ENCODE peak calls at places on chromosome 14, in nine cellular contexts. One of them, this sample, is unnamed. For H3K4me1, the result is how much of the 10 kb centered on the place peaks cover.

GRCh38 chr14:87343641-87344040 is 649.3 kb downstream of the GALC start:
- DNase-seq in HCT116: no peak
- DNase-seq in GM23248: no peak
- DNase-seq in PC-3: no peak
- DNase-seq in psoas muscle: no peak
- DNase-seq in suprapubic skin: no peak
- DNase-seq in BE2C: no peak
- DNase-seq in esophagus squamous epithelium: no peak
- DNase-seq in ovary: no peak
- DNase-seq in this sample: no peak

GRCh38 chr14:21455592-21455911 is 371 bp downstream of the CHD8 start:
- DNase-seq in HCT116: no peak
- DNase-seq in GM23248: peak
- DNase-seq in PC-3: peak
- DNase-seq in psoas muscle: no peak
- DNase-seq in suprapubic skin: no peak
- DNase-seq in BE2C: no peak
- DNase-seq in esophagus squamous epithelium: no peak
- DNase-seq in ovary: no peak
- DNase-seq in this sample: no peak

GRCh38 chr14:64857979-64858740 is 21.5 kb downstream of the SPTB start:
- DNase-seq in HCT116: no peak
- DNase-seq in GM23248: no peak
- DNase-seq in PC-3: no peak
- DNase-seq in psoas muscle: no peak
- DNase-seq in suprapubic skin: no peak
- DNase-seq in BE2C: no peak
- DNase-seq in esophagus squamous epithelium: no peak
- DNase-seq in ovary: no peak
- DNase-seq in this sample: no peak

GRCh38 chr14:54090274-54090673 is 133.6 kb upstream of the BMP4 start:
- DNase-seq in HCT116: no peak
- DNase-seq in GM23248: no peak
- DNase-seq in PC-3: no peak
- DNase-seq in psoas muscle: no peak
- DNase-seq in suprapubic skin: no peak
- DNase-seq in BE2C: no peak
- DNase-seq in esophagus squamous epithelium: no peak
- DNase-seq in ovary: no peak
- DNase-seq in this sample: no peak

GRCh38 chr14:35351897-35352273 is 52.7 kb downstream of the NFKBIA start:
- DNase-seq in HCT116: no peak
- DNase-seq in GM23248: no peak
- DNase-seq in PC-3: no peak
- DNase-seq in psoas muscle: no peak
- DNase-seq in suprapubic skin: no peak
- DNase-seq in BE2C: no peak
- DNase-seq in esophagus squamous epithelium: no peak
- DNase-seq in ovary: no peak
- DNase-seq in this sample: no peak

GRCh38 chr14:50961606-50962259 is 17.4 kb upstream of the PYGL start:
- DNase-seq in HCT116: no peak
- DNase-seq in GM23248: peak
- DNase-seq in PC-3: peak
- DNase-seq in psoas muscle: no peak
- DNase-seq in suprapubic skin: no peak
- DNase-seq in BE2C: no peak
- DNase-seq in esophagus squamous epithelium: no peak
- DNase-seq in ovary: no peak
- DNase-seq in this sample: no peak

GRCh38 chr14:33532581-33532980 is 418.3 kb downstream of the EGLN3 start:
- DNase-seq in HCT116: no peak
- DNase-seq in GM23248: no peak
- DNase-seq in PC-3: no peak
- DNase-seq in psoas muscle: no peak
- DNase-seq in suprapubic skin: no peak
- DNase-seq in BE2C: no peak
- DNase-seq in esophagus squamous epithelium: no peak
- DNase-seq in ovary: no peak
- DNase-seq in this sample: no peak

GRCh38 chr14:73059326-73059725 is 992 bp downstream of the RBM25 start:
- DNase-seq in HCT116: no peak
- DNase-seq in GM23248: peak
- DNase-seq in PC-3: no peak
- DNase-seq in psoas muscle: no peak
- DNase-seq in suprapubic skin: no peak
- DNase-seq in BE2C: no peak
- DNase-seq in esophagus squamous epithelium: no peak
- DNase-seq in ovary: no peak
- DNase-seq in this sample: no peak

GRCh38 chr14:33114331-33114730 is 175.7 kb downstream of the NPAS3 start:
- DNase-seq in HCT116: no peak
- DNase-seq in GM23248: peak
- DNase-seq in PC-3: no peak
- DNase-seq in psoas muscle: no peak
- DNase-seq in suprapubic skin: no peak
- DNase-seq in BE2C: no peak
- DNase-seq in esophagus squamous epithelium: no peak
- DNase-seq in ovary: no peak
- DNase-seq in this sample: no peak

GRCh38 chr14:25953532-25954144 is 644.2 kb downstream of the NOVA1 start:
- DNase-seq in HCT116: no peak
- DNase-seq in GM23248: peak
- DNase-seq in PC-3: peak
- DNase-seq in psoas muscle: peak
- DNase-seq in suprapubic skin: no peak
- DNase-seq in BE2C: no peak
- DNase-seq in esophagus squamous epithelium: peak
- DNase-seq in ovary: peak
- DNase-seq in this sample: no peak

GRCh38 chr14:105005929-105006830 is 14.7 kb downstream of the CDCA4 start:
- DNase-seq in HCT116: no peak
- DNase-seq in GM23248: no peak
- DNase-seq in PC-3: no peak
- DNase-seq in psoas muscle: no peak
- DNase-seq in suprapubic skin: no peak
- DNase-seq in BE2C: no peak
- DNase-seq in esophagus squamous epithelium: no peak
- DNase-seq in ovary: no peak
- DNase-seq in this sample: no peak

GRCh38 chr14:61516957-61517356 is 178.4 kb upstream of the HIF1A start:
- DNase-seq in HCT116: no peak
- DNase-seq in GM23248: peak
- DNase-seq in PC-3: peak
- DNase-seq in psoas muscle: no peak
- DNase-seq in suprapubic skin: no peak
- DNase-seq in BE2C: no peak
- DNase-seq in esophagus squamous epithelium: no peak
- DNase-seq in ovary: no peak
- DNase-seq in this sample: no peak
- H3K4me1 ChIP-seq in HCT116: under half
- H3K4me1 ChIP-seq in GM23248: under half
- H3K4me1 ChIP-seq in PC-3: half or more
- H3K4me1 ChIP-seq in psoas muscle: under half
- H3K4me1 ChIP-seq in suprapubic skin: half or more
- H3K4me1 ChIP-seq in BE2C: under half
- H3K4me1 ChIP-seq in esophagus squamous epithelium: under half
- H3K4me1 ChIP-seq in ovary: under half
- H3K4me1 ChIP-seq in this sample: under half

GRCh38 chr14:99599440-99599839 is 4.6 kb downstream of the CCDC85C start:
- DNase-seq in HCT116: no peak
- DNase-seq in GM23248: no peak
- DNase-seq in PC-3: no peak
- DNase-seq in psoas muscle: no peak
- DNase-seq in suprapubic skin: no peak
- DNase-seq in BE2C: no peak
- DNase-seq in esophagus squamous epithelium: no peak
- DNase-seq in ovary: no peak
- DNase-seq in this sample: no peak

GRCh38 chr14:99596071-99596627 is 7.9 kb downstream of the CCDC85C start:
- DNase-seq in HCT116: no peak
- DNase-seq in GM23248: no peak
- DNase-seq in PC-3: peak
- DNase-seq in psoas muscle: no peak
- DNase-seq in suprapubic skin: no peak
- DNase-seq in BE2C: peak
- DNase-seq in esophagus squamous epithelium: no peak
- DNase-seq in ovary: no peak
- DNase-seq in this sample: no peak

GRCh38 chr14:99598774-99599173 is 5.2 kb downstream of the CCDC85C start:
- DNase-seq in HCT116: no peak
- DNase-seq in GM23248: no peak
- DNase-seq in PC-3: no peak
- DNase-seq in psoas muscle: no peak
- DNase-seq in suprapubic skin: no peak
- DNase-seq in BE2C: no peak
- DNase-seq in esophagus squamous epithelium: no peak
- DNase-seq in ovary: no peak
- DNase-seq in this sample: no peak

GRCh38 chr14:99596772-99597171 is 7.2 kb downstream of the CCDC85C start:
- DNase-seq in HCT116: no peak
- DNase-seq in GM23248: no peak
- DNase-seq in PC-3: no peak
- DNase-seq in psoas muscle: no peak
- DNase-seq in suprapubic skin: no peak
- DNase-seq in BE2C: no peak
- DNase-seq in esophagus squamous epithelium: no peak
- DNase-seq in ovary: no peak
- DNase-seq in this sample: no peak

GRCh38 chr14:99597911-99598600 is 6.0 kb downstream of the CCDC85C start:
- DNase-seq in HCT116: no peak
- DNase-seq in GM23248: no peak
- DNase-seq in PC-3: no peak
- DNase-seq in psoas muscle: no peak
- DNase-seq in suprapubic skin: no peak
- DNase-seq in BE2C: no peak
- DNase-seq in esophagus squamous epithelium: no peak
- DNase-seq in ovary: no peak
- DNase-seq in this sample: no peak
- H3K4me1 ChIP-seq in HCT116: under half
- H3K4me1 ChIP-seq in GM23248: under half
- H3K4me1 ChIP-seq in PC-3: under half
- H3K4me1 ChIP-seq in psoas muscle: under half
- H3K4me1 ChIP-seq in suprapubic skin: half or more
- H3K4me1 ChIP-seq in BE2C: half or more
- H3K4me1 ChIP-seq in esophagus squamous epithelium: under half
- H3K4me1 ChIP-seq in ovary: under half
- H3K4me1 ChIP-seq in this sample: under half

GRCh38 chr14:75452900-75453816 is 25.3 kb downstream of the JDP2 start:
- DNase-seq in HCT116: no peak
- DNase-seq in GM23248: peak
- DNase-seq in PC-3: peak
- DNase-seq in psoas muscle: peak
- DNase-seq in suprapubic skin: no peak
- DNase-seq in BE2C: no peak
- DNase-seq in esophagus squamous epithelium: no peak
- DNase-seq in ovary: peak
- DNase-seq in this sample: no peak

GRCh38 chr14:75454963-75455546 is 27.2 kb downstream of the JDP2 start:
- DNase-seq in HCT116: no peak
- DNase-seq in GM23248: peak
- DNase-seq in PC-3: peak
- DNase-seq in psoas muscle: peak
- DNase-seq in suprapubic skin: no peak
- DNase-seq in BE2C: peak
- DNase-seq in esophagus squamous epithelium: no peak
- DNase-seq in ovary: peak
- DNase-seq in this sample: peak

GRCh38 chr14:75452324-75452723 is 24.5 kb downstream of the JDP2 start:
- DNase-seq in HCT116: no peak
- DNase-seq in GM23248: no peak
- DNase-seq in PC-3: no peak
- DNase-seq in psoas muscle: no peak
- DNase-seq in suprapubic skin: no peak
- DNase-seq in BE2C: no peak
- DNase-seq in esophagus squamous epithelium: no peak
- DNase-seq in ovary: no peak
- DNase-seq in this sample: no peak

GRCh38 chr14:75456069-75457023 is 28.5 kb downstream of the JDP2 start:
- DNase-seq in HCT116: no peak
- DNase-seq in GM23248: no peak
- DNase-seq in PC-3: no peak
- DNase-seq in psoas muscle: no peak
- DNase-seq in suprapubic skin: no peak
- DNase-seq in BE2C: no peak
- DNase-seq in esophagus squamous epithelium: no peak
- DNase-seq in ovary: no peak
- DNase-seq in this sample: no peak

GRCh38 chr14:75453817-75454434 is 26.1 kb downstream of the JDP2 start:
- DNase-seq in HCT116: no peak
- DNase-seq in GM23248: no peak
- DNase-seq in PC-3: no peak
- DNase-seq in psoas muscle: no peak
- DNase-seq in suprapubic skin: no peak
- DNase-seq in BE2C: no peak
- DNase-seq in esophagus squamous epithelium: no peak
- DNase-seq in ovary: no peak
- DNase-seq in this sample: no peak
- H3K4me1 ChIP-seq in HCT116: under half
- H3K4me1 ChIP-seq in GM23248: half or more
- H3K4me1 ChIP-seq in PC-3: under half
- H3K4me1 ChIP-seq in psoas muscle: half or more
- H3K4me1 ChIP-seq in suprapubic skin: half or more
- H3K4me1 ChIP-seq in BE2C: under half
- H3K4me1 ChIP-seq in esophagus squamous epithelium: half or more
- H3K4me1 ChIP-seq in ovary: under half
- H3K4me1 ChIP-seq in this sample: under half

GRCh38 chr14:58793096-58793740 is 155.5 kb downstream of the DACT1 start:
- DNase-seq in HCT116: no peak
- DNase-seq in GM23248: no peak
- DNase-seq in PC-3: peak
- DNase-seq in psoas muscle: no peak
- DNase-seq in suprapubic skin: no peak
- DNase-seq in BE2C: no peak
- DNase-seq in esophagus squamous epithelium: no peak
- DNase-seq in ovary: no peak
- DNase-seq in this sample: no peak
- H3K4me1 ChIP-seq in HCT116: under half
- H3K4me1 ChIP-seq in GM23248: under half
- H3K4me1 ChIP-seq in PC-3: under half
- H3K4me1 ChIP-seq in psoas muscle: under half
- H3K4me1 ChIP-seq in suprapubic skin: under half
- H3K4me1 ChIP-seq in BE2C: under half
- H3K4me1 ChIP-seq in esophagus squamous epithelium: under half
- H3K4me1 ChIP-seq in ovary: under half
- H3K4me1 ChIP-seq in this sample: under half

DNA sequence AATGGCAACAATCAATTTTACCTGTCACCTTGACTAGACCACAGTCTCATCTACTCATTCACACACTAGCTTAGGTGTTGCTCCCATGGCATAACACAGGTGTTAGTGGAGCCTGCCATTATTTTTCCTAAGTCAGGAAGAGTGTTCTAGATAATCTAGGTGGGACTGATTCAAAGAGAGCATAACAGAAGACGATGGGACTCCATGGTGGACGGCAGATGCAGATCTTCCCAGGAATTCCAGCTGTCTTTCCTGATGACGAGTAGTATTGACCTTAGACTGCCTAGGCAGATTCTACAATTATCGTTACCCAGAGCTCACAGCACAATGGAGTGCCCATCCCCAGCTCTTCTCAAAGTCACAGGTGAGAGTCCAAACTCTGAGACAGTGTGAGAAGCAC is 589.0 kb downstream of the TMEM121 start:
- DNase-seq in HCT116: no peak
- DNase-seq in GM23248: no peak
- DNase-seq in PC-3: no peak
- DNase-seq in psoas muscle: no peak
- DNase-seq in suprapubic skin: no peak
- DNase-seq in BE2C: no peak
- DNase-seq in esophagus squamous epithelium: no peak
- DNase-seq in ovary: no peak
- DNase-seq in this sample: no peak
- H3K4me1 ChIP-seq in HCT116: under half
- H3K4me1 ChIP-seq in GM23248: under half
- H3K4me1 ChIP-seq in PC-3: under half
- H3K4me1 ChIP-seq in psoas muscle: under half
- H3K4me1 ChIP-seq in suprapubic skin: under half
- H3K4me1 ChIP-seq in BE2C: under half
- H3K4me1 ChIP-seq in esophagus squamous epithelium: under half
- H3K4me1 ChIP-seq in ovary: under half
- H3K4me1 ChIP-seq in this sample: under half